ENCODE peak calls at places on chromosomes 12 and 14, in ten cellular contexts. One of them, this sample, is unnamed.

GRCh38 chr14:45940318-45940717 is 687.3 kb upstream of the MIS18BP1 start:
- DNase-seq in left lung: no peak
- DNase-seq in CD8-positive, alpha-beta memory T cell: no peak
- DNase-seq in psoas muscle: no peak
- DNase-seq in tibial nerve: no peak
- DNase-seq in kidney: no peak
- DNase-seq in naive thymus-derived CD4-positive, alpha-beta T cell: no peak
- DNase-seq in vagina: no peak
- DNase-seq in prostate gland: no peak
- DNase-seq in CD8-positive, alpha-beta T cell: no peak
- DNase-seq in this sample: no peak

GRCh38 chr14:44662250-44662891 is 155.3 kb upstream of the FSCB start:
- DNase-seq in left lung: no peak
- DNase-seq in CD8-positive, alpha-beta memory T cell: no peak
- DNase-seq in psoas muscle: no peak
- DNase-seq in tibial nerve: no peak
- DNase-seq in kidney: no peak
- DNase-seq in naive thymus-derived CD4-positive, alpha-beta T cell: no peak
- DNase-seq in vagina: no peak
- DNase-seq in prostate gland: no peak
- DNase-seq in CD8-positive, alpha-beta T cell: no peak
- DNase-seq in this sample: no peak

GRCh38 chr14:92651106-92651792 is 97.2 kb downstream of the LGMN start:
- DNase-seq in left lung: peak; percentile 79
- DNase-seq in CD8-positive, alpha-beta memory T cell: peak; percentile 65
- DNase-seq in psoas muscle: peak; percentile 35
- DNase-seq in tibial nerve: no peak
- DNase-seq in kidney: peak; percentile 74
- DNase-seq in naive thymus-derived CD4-positive, alpha-beta T cell: peak; percentile 87
- DNase-seq in vagina: no peak
- DNase-seq in prostate gland: no peak
- DNase-seq in CD8-positive, alpha-beta T cell: peak; percentile 84
- DNase-seq in this sample: no peak

GRCh38 chr12:175250-175649 is 38.7 kb downstream of the SLC6A12 start:
- DNase-seq in left lung: no peak
- DNase-seq in CD8-positive, alpha-beta memory T cell: no peak
- DNase-seq in psoas muscle: no peak
- DNase-seq in tibial nerve: no peak
- DNase-seq in kidney: no peak
- DNase-seq in naive thymus-derived CD4-positive, alpha-beta T cell: no peak
- DNase-seq in vagina: no peak
- DNase-seq in prostate gland: no peak
- DNase-seq in CD8-positive, alpha-beta T cell: no peak
- DNase-seq in this sample: no peak

GRCh38 chr12:91326043-91327027 is 143.7 kb upstream of the DCN start:
- DNase-seq in left lung: no peak
- DNase-seq in CD8-positive, alpha-beta memory T cell: peak; percentile 3
- DNase-seq in psoas muscle: no peak
- DNase-seq in tibial nerve: peak; percentile 96
- DNase-seq in kidney: no peak
- DNase-seq in naive thymus-derived CD4-positive, alpha-beta T cell: peak; percentile 27
- DNase-seq in vagina: no peak
- DNase-seq in prostate gland: peak; percentile 25
- DNase-seq in CD8-positive, alpha-beta T cell: peak; percentile 19
- DNase-seq in this sample: peak; percentile 47

GRCh38 chr12:89733579-89734201 is 25.1 kb upstream of the ATP2B1 start:
- DNase-seq in left lung: no peak
- DNase-seq in CD8-positive, alpha-beta memory T cell: peak; percentile 14
- DNase-seq in psoas muscle: no peak
- DNase-seq in tibial nerve: no peak
- DNase-seq in kidney: no peak
- DNase-seq in naive thymus-derived CD4-positive, alpha-beta T cell: no peak
- DNase-seq in vagina: no peak
- DNase-seq in prostate gland: no peak
- DNase-seq in CD8-positive, alpha-beta T cell: no peak
- DNase-seq in this sample: peak; percentile 19

GRCh38 chr12:94190623-94191022 is 42.2 kb downstream of the PLXNC1 start:
- DNase-seq in left lung: no peak
- DNase-seq in CD8-positive, alpha-beta memory T cell: no peak
- DNase-seq in psoas muscle: no peak
- DNase-seq in tibial nerve: no peak
- DNase-seq in kidney: no peak
- DNase-seq in naive thymus-derived CD4-positive, alpha-beta T cell: no peak
- DNase-seq in vagina: no peak
- DNase-seq in prostate gland: no peak
- DNase-seq in CD8-positive, alpha-beta T cell: no peak
- DNase-seq in this sample: no peak

GRCh38 chr12:121947966-121948365 is 29.6 kb downstream of the CFAP251 start:
- DNase-seq in left lung: no peak
- DNase-seq in CD8-positive, alpha-beta memory T cell: no peak
- DNase-seq in psoas muscle: no peak
- DNase-seq in tibial nerve: no peak
- DNase-seq in kidney: no peak
- DNase-seq in naive thymus-derived CD4-positive, alpha-beta T cell: no peak
- DNase-seq in vagina: no peak
- DNase-seq in prostate gland: no peak
- DNase-seq in CD8-positive, alpha-beta T cell: no peak
- DNase-seq in this sample: no peak

GRCh38 chr14:106044949-106045596 is 518.7 kb downstream of the TMEM121 start:
- DNase-seq in left lung: peak; percentile 54
- DNase-seq in CD8-positive, alpha-beta memory T cell: peak; percentile 73
- DNase-seq in psoas muscle: peak; percentile 18
- DNase-seq in tibial nerve: peak; percentile 29
- DNase-seq in kidney: peak; percentile 75
- DNase-seq in naive thymus-derived CD4-positive, alpha-beta T cell: peak; percentile 75
- DNase-seq in vagina: no peak
- DNase-seq in prostate gland: no peak
- DNase-seq in CD8-positive, alpha-beta T cell: peak; percentile 80
- DNase-seq in this sample: peak; percentile 66

GRCh38 chr12:47921907-47922306 is 17.1 kb upstream of the VDR start:
- DNase-seq in left lung: no peak
- DNase-seq in CD8-positive, alpha-beta memory T cell: no peak
- DNase-seq in psoas muscle: no peak
- DNase-seq in tibial nerve: no peak
- DNase-seq in kidney: no peak
- DNase-seq in naive thymus-derived CD4-positive, alpha-beta T cell: no peak
- DNase-seq in vagina: no peak
- DNase-seq in prostate gland: no peak
- DNase-seq in CD8-positive, alpha-beta T cell: no peak
- DNase-seq in this sample: no peak

GRCh38 chr12:71645268-71645667 is 18.4 kb downstream of the ZFC3H1 start:
- DNase-seq in left lung: no peak
- DNase-seq in CD8-positive, alpha-beta memory T cell: no peak
- DNase-seq in psoas muscle: no peak
- DNase-seq in tibial nerve: no peak
- DNase-seq in kidney: no peak
- DNase-seq in naive thymus-derived CD4-positive, alpha-beta T cell: no peak
- DNase-seq in vagina: no peak
- DNase-seq in prostate gland: no peak
- DNase-seq in CD8-positive, alpha-beta T cell: no peak
- DNase-seq in this sample: no peak

DNA sequence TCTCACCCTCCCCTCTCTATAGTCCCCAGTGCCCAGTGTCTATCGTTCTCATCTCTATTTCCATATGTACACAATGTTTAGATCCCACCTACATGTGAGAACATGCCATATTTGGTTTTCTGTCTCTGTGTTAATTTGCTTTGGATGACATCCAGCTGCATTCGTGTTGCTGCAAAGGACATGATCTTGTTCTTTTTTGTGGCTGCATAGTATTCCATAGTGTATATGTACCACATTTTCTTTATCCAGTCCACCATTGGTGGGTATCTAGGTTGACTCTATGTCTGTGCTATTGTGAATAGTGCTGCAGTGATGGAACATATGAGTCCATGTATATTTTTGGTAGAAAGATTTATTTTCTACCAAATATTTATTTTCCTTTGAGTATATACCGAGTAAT is 45.7 kb downstream of the ACSS3 start:
- DNase-seq in left lung: no peak
- DNase-seq in CD8-positive, alpha-beta memory T cell: no peak
- DNase-seq in psoas muscle: no peak
- DNase-seq in tibial nerve: no peak
- DNase-seq in kidney: no peak
- DNase-seq in naive thymus-derived CD4-positive, alpha-beta T cell: no peak
- DNase-seq in vagina: no peak
- DNase-seq in prostate gland: no peak
- DNase-seq in CD8-positive, alpha-beta T cell: no peak
- DNase-seq in this sample: no peak
- H3K4me3 ChIP-seq in left lung: no peak overlapping the region
- H3K4me3 ChIP-seq in CD8-positive, alpha-beta memory T cell: no peak overlapping the region
- H3K4me3 ChIP-seq in psoas muscle: no peak overlapping the region
- H3K4me3 ChIP-seq in tibial nerve: no peak overlapping the region
- H3K4me3 ChIP-seq in kidney: no peak overlapping the region
- H3K4me3 ChIP-seq in naive thymus-derived CD4-positive, alpha-beta T cell: no peak overlapping the region
- H3K4me3 ChIP-seq in vagina: no peak overlapping the region
- H3K4me3 ChIP-seq in prostate gland: no peak overlapping the region
- H3K4me3 ChIP-seq in CD8-positive, alpha-beta T cell: no peak overlapping the region
- H3K4me3 ChIP-seq in this sample: no peak overlapping the region

GRCh38 chr12:107774349-107775029 is at the start of gene ASCL4:
- DNase-seq in left lung: no peak
- DNase-seq in CD8-positive, alpha-beta memory T cell: no peak
- DNase-seq in psoas muscle: no peak
- DNase-seq in tibial nerve: no peak
- DNase-seq in kidney: no peak
- DNase-seq in naive thymus-derived CD4-positive, alpha-beta T cell: no peak
- DNase-seq in vagina: no peak
- DNase-seq in prostate gland: no peak
- DNase-seq in CD8-positive, alpha-beta T cell: no peak
- DNase-seq in this sample: no peak
- H3K4me3 ChIP-seq in left lung: no peak within 1 kb of the TSS
- H3K4me3 ChIP-seq in CD8-positive, alpha-beta memory T cell: no peak within 1 kb of the TSS
- H3K4me3 ChIP-seq in psoas muscle: peak within 1 kb of the TSS; percentile 39
- H3K4me3 ChIP-seq in tibial nerve: no peak within 1 kb of the TSS
- H3K4me3 ChIP-seq in kidney: no peak within 1 kb of the TSS
- H3K4me3 ChIP-seq in naive thymus-derived CD4-positive, alpha-beta T cell: no peak within 1 kb of the TSS
- H3K4me3 ChIP-seq in vagina: no peak within 1 kb of the TSS
- H3K4me3 ChIP-seq in prostate gland: no peak within 1 kb of the TSS
- H3K4me3 ChIP-seq in CD8-positive, alpha-beta T cell: peak within 1 kb of the TSS; percentile 21
- H3K4me3 ChIP-seq in this sample: no peak within 1 kb of the TSS

GRCh38 chr14:31895206-31895605 is 181.9 kb upstream of the ARHGAP5 start:
- DNase-seq in left lung: no peak
- DNase-seq in CD8-positive, alpha-beta memory T cell: no peak
- DNase-seq in psoas muscle: no peak
- DNase-seq in tibial nerve: no peak
- DNase-seq in kidney: no peak
- DNase-seq in naive thymus-derived CD4-positive, alpha-beta T cell: no peak
- DNase-seq in vagina: no peak
- DNase-seq in prostate gland: no peak
- DNase-seq in CD8-positive, alpha-beta T cell: no peak
- DNase-seq in this sample: no peak

GRCh38 chr14:31889297-31889696 is 187.8 kb upstream of the ARHGAP5 start:
- DNase-seq in left lung: no peak
- DNase-seq in CD8-positive, alpha-beta memory T cell: no peak
- DNase-seq in psoas muscle: no peak
- DNase-seq in tibial nerve: no peak
- DNase-seq in kidney: no peak
- DNase-seq in naive thymus-derived CD4-positive, alpha-beta T cell: no peak
- DNase-seq in vagina: no peak
- DNase-seq in prostate gland: no peak
- DNase-seq in CD8-positive, alpha-beta T cell: no peak
- DNase-seq in this sample: no peak

GRCh38 chr14:31897581-31898186 is 179.4 kb upstream of the ARHGAP5 start:
- DNase-seq in left lung: no peak
- DNase-seq in CD8-positive, alpha-beta memory T cell: no peak
- DNase-seq in psoas muscle: no peak
- DNase-seq in tibial nerve: no peak
- DNase-seq in kidney: no peak
- DNase-seq in naive thymus-derived CD4-positive, alpha-beta T cell: no peak
- DNase-seq in vagina: no peak
- DNase-seq in prostate gland: no peak
- DNase-seq in CD8-positive, alpha-beta T cell: no peak
- DNase-seq in this sample: no peak

GRCh38 chr14:31894351-31894750 is 182.8 kb upstream of the ARHGAP5 start:
- DNase-seq in left lung: no peak
- DNase-seq in CD8-positive, alpha-beta memory T cell: no peak
- DNase-seq in psoas muscle: no peak
- DNase-seq in tibial nerve: no peak
- DNase-seq in kidney: no peak
- DNase-seq in naive thymus-derived CD4-positive, alpha-beta T cell: no peak
- DNase-seq in vagina: no peak
- DNase-seq in prostate gland: no peak
- DNase-seq in CD8-positive, alpha-beta T cell: no peak
- DNase-seq in this sample: no peak

GRCh38 chr14:31893156-31893813 is 183.8 kb upstream of the ARHGAP5 start:
- DNase-seq in left lung: no peak
- DNase-seq in CD8-positive, alpha-beta memory T cell: no peak
- DNase-seq in psoas muscle: no peak
- DNase-seq in tibial nerve: no peak
- DNase-seq in kidney: no peak
- DNase-seq in naive thymus-derived CD4-positive, alpha-beta T cell: no peak
- DNase-seq in vagina: no peak
- DNase-seq in prostate gland: no peak
- DNase-seq in CD8-positive, alpha-beta T cell: no peak
- DNase-seq in this sample: no peak
- H3K4me3 ChIP-seq in left lung: no peak overlapping the region
- H3K4me3 ChIP-seq in CD8-positive, alpha-beta memory T cell: no peak overlapping the region
- H3K4me3 ChIP-seq in psoas muscle: no peak overlapping the region
- H3K4me3 ChIP-seq in tibial nerve: no peak overlapping the region
- H3K4me3 ChIP-seq in kidney: no peak overlapping the region
- H3K4me3 ChIP-seq in naive thymus-derived CD4-positive, alpha-beta T cell: no peak overlapping the region
- H3K4me3 ChIP-seq in vagina: no peak overlapping the region
- H3K4me3 ChIP-seq in prostate gland: no peak overlapping the region
- H3K4me3 ChIP-seq in CD8-positive, alpha-beta T cell: no peak overlapping the region
- H3K4me3 ChIP-seq in this sample: no peak overlapping the region

GRCh38 chr14:75431827-75432226 is 4.0 kb downstream of the JDP2 start:
- DNase-seq in left lung: no peak
- DNase-seq in CD8-positive, alpha-beta memory T cell: no peak
- DNase-seq in psoas muscle: no peak
- DNase-seq in tibial nerve: no peak
- DNase-seq in kidney: no peak
- DNase-seq in naive thymus-derived CD4-positive, alpha-beta T cell: no peak
- DNase-seq in vagina: no peak
- DNase-seq in prostate gland: no peak
- DNase-seq in CD8-positive, alpha-beta T cell: no peak
- DNase-seq in this sample: no peak

GRCh38 chr14:75429562-75429961 is 1.7 kb downstream of the JDP2 start:
- DNase-seq in left lung: no peak
- DNase-seq in CD8-positive, alpha-beta memory T cell: no peak
- DNase-seq in psoas muscle: no peak
- DNase-seq in tibial nerve: no peak
- DNase-seq in kidney: no peak
- DNase-seq in naive thymus-derived CD4-positive, alpha-beta T cell: no peak
- DNase-seq in vagina: no peak
- DNase-seq in prostate gland: no peak
- DNase-seq in CD8-positive, alpha-beta T cell: no peak
- DNase-seq in this sample: no peak

GRCh38 chr14:75430106-75430505 is 2.3 kb downstream of the JDP2 start:
- DNase-seq in left lung: no peak
- DNase-seq in CD8-positive, alpha-beta memory T cell: no peak
- DNase-seq in psoas muscle: peak; percentile 66
- DNase-seq in tibial nerve: peak; percentile 62
- DNase-seq in kidney: no peak
- DNase-seq in naive thymus-derived CD4-positive, alpha-beta T cell: no peak
- DNase-seq in vagina: no peak
- DNase-seq in prostate gland: no peak
- DNase-seq in CD8-positive, alpha-beta T cell: no peak
- DNase-seq in this sample: no peak

GRCh38 chr14:75431011-75431410 is 3.2 kb downstream of the JDP2 start:
- DNase-seq in left lung: no peak
- DNase-seq in CD8-positive, alpha-beta memory T cell: no peak
- DNase-seq in psoas muscle: no peak
- DNase-seq in tibial nerve: no peak
- DNase-seq in kidney: no peak
- DNase-seq in naive thymus-derived CD4-positive, alpha-beta T cell: no peak
- DNase-seq in vagina: no peak
- DNase-seq in prostate gland: no peak
- DNase-seq in CD8-positive, alpha-beta T cell: no peak
- DNase-seq in this sample: no peak

GRCh38 chr14:75430526-75430925 is 2.7 kb downstream of the JDP2 start:
- DNase-seq in left lung: no peak
- DNase-seq in CD8-positive, alpha-beta memory T cell: no peak
- DNase-seq in psoas muscle: peak; percentile 53
- DNase-seq in tibial nerve: peak; percentile 59
- DNase-seq in kidney: no peak
- DNase-seq in naive thymus-derived CD4-positive, alpha-beta T cell: no peak
- DNase-seq in vagina: no peak
- DNase-seq in prostate gland: peak; percentile 67
- DNase-seq in CD8-positive, alpha-beta T cell: no peak
- DNase-seq in this sample: no peak
- H3K4me3 ChIP-seq in left lung: no peak overlapping the region
- H3K4me3 ChIP-seq in CD8-positive, alpha-beta memory T cell: no peak overlapping the region
- H3K4me3 ChIP-seq in psoas muscle: peak overlapping the region; percentile 75
- H3K4me3 ChIP-seq in tibial nerve: no peak overlapping the region
- H3K4me3 ChIP-seq in kidney: peak overlapping the region; percentile 36
- H3K4me3 ChIP-seq in naive thymus-derived CD4-positive, alpha-beta T cell: no peak overlapping the region
- H3K4me3 ChIP-seq in vagina: peak overlapping the region; percentile 15
- H3K4me3 ChIP-seq in prostate gland: no peak overlapping the region
- H3K4me3 ChIP-seq in CD8-positive, alpha-beta T cell: no peak overlapping the region
- H3K4me3 ChIP-seq in this sample: no peak overlapping the region